ENCODE peak calls at places on chromosomes 4 and X, in nine cellular contexts. O, I, X, S, B, G, R, L and Z are unnamed samples.
A peak's percentile ranks its signal among the peaks of the same experiment; 100 is the strongest.

GRCh38 chrX:57821703-57822375 is 88.4 kb downstream of the ZXDA start:
- DNase-seq in O (peak; percentile 61), I (peak; percentile 16), X (peak; percentile 75), S (peak; percentile 67), B (peak; percentile 74), G (peak; percentile 48), R (no peak), L (peak; percentile 43), Z (no peak)

GRCh38 chr4:37827030-37827705 is 682 bp downstream of the PGM2 start:
- DNase-seq in O (peak; percentile 61), I (peak; percentile 50), X (peak; percentile 75), S (peak; percentile 71), B (no peak), G (no peak), R (no peak), L (no peak), Z (peak; percentile 45)

GRCh38 chr4:162705130-162705803 is 461.4 kb downstream of the NAF1 start:
- DNase-seq in O (no peak), I (no peak), X (no peak), S (no peak), B (no peak), G (no peak), R (no peak), L (no peak), Z (no peak)

GRCh38 chr4:98930311-98930865 is 1.5 kb upstream of the EIF4E start:
- DNase-seq in O (no peak), I (no peak), X (no peak), S (no peak), B (no peak), G (no peak), R (no peak), L (no peak), Z (no peak)

GRCh38 chr4:33837043-33837442 is 2407.3 kb downstream of the ARAP2 start:
- DNase-seq in O (peak; percentile 79), I (peak; percentile 90), X (peak; percentile 66), S (peak; percentile 4), B (no peak), G (no peak), R (no peak), L (no peak), Z (peak; percentile 7)

GRCh38 chr4:99165978-99166377 is 21.9 kb upstream of the ADH4 start:
- DNase-seq in O (no peak), I (no peak), X (peak; percentile 8), S (no peak), B (no peak), G (no peak), R (no peak), L (no peak), Z (no peak)

GRCh38 chrX:39144323-39144722 is 343.1 kb downstream of the MID1IP1 start:
- DNase-seq in O (no peak), I (no peak), X (no peak), S (no peak), B (no peak), G (no peak), R (no peak), L (no peak), Z (no peak)

GRCh38 chrX:37905436-37906147 is 58.2 kb upstream of the DYNLT3 start:
- DNase-seq in O (peak; percentile 7), I (peak; percentile 61), X (no peak), S (peak; percentile 18), B (peak; percentile 70), G (no peak), R (peak; percentile 67), L (no peak), Z (peak; percentile 63)

GRCh38 chr4:48347282-48347921 is 6.1 kb downstream of the SLAIN2 start:
- DNase-seq in O (no peak), I (no peak), X (no peak), S (no peak), B (no peak), G (no peak), R (no peak), L (no peak), Z (no peak)

GRCh38 chr4:157304769-157305168 is 84.2 kb downstream of the GRIA2 start:
- DNase-seq in O (no peak), I (no peak), X (no peak), S (no peak), B (no peak), G (no peak), R (no peak), L (no peak), Z (no peak)

GRCh38 chrX:22758807-22759481 is 240.8 kb upstream of the DDX53 start:
- DNase-seq in O (no peak), I (no peak), X (peak; percentile 12), S (no peak), B (no peak), G (no peak), R (no peak), L (no peak), Z (no peak)

GRCh38 chrX:39845289-39845688 is 252.5 kb downstream of the BCOR start:
- DNase-seq in O (no peak), I (no peak), X (no peak), S (no peak), B (no peak), G (no peak), R (no peak), L (no peak), Z (no peak)

GRCh38 chr4:108834167-108834566 is 71.3 kb upstream of the ETNPPL start:
- DNase-seq in O (peak; percentile 47), I (peak; percentile 92), X (peak; percentile 9), S (no peak), B (no peak), G (no peak), R (no peak), L (no peak), Z (no peak)

GRCh38 chrX:150310417-150310816 is 52.7 kb upstream of the MAMLD1 start:
- DNase-seq in O (no peak), I (no peak), X (no peak), S (no peak), B (no peak), G (no peak), R (no peak), L (no peak), Z (no peak)

GRCh38 chr4:84582302-84582987 is 482 bp upstream of the CDS1 start:
- DNase-seq in O (peak; percentile 48), I (peak; percentile 47), X (peak; percentile 91), S (peak; percentile 50), B (peak; percentile 97), G (peak; percentile 81), R (peak; percentile 100), L (peak; percentile 61), Z (peak; percentile 97)

GRCh38 chr4:84579410-84579791 is 3.5 kb upstream of the CDS1 start:
- DNase-seq in O (no peak), I (no peak), X (no peak), S (no peak), B (peak; percentile 87), G (no peak), R (no peak), L (no peak), Z (no peak)

GRCh38 chr4:84583871-84584373 is 995 bp downstream of the CDS1 start:
- DNase-seq in O (peak; percentile 5), I (no peak), X (no peak), S (no peak), B (no peak), G (no peak), R (no peak), L (no peak), Z (no peak)

GRCh38 chr4:84585276-84585675 is 2.3 kb downstream of the CDS1 start:
- DNase-seq in O (no peak), I (no peak), X (no peak), S (no peak), B (no peak), G (no peak), R (no peak), L (no peak), Z (no peak)

DNA sequence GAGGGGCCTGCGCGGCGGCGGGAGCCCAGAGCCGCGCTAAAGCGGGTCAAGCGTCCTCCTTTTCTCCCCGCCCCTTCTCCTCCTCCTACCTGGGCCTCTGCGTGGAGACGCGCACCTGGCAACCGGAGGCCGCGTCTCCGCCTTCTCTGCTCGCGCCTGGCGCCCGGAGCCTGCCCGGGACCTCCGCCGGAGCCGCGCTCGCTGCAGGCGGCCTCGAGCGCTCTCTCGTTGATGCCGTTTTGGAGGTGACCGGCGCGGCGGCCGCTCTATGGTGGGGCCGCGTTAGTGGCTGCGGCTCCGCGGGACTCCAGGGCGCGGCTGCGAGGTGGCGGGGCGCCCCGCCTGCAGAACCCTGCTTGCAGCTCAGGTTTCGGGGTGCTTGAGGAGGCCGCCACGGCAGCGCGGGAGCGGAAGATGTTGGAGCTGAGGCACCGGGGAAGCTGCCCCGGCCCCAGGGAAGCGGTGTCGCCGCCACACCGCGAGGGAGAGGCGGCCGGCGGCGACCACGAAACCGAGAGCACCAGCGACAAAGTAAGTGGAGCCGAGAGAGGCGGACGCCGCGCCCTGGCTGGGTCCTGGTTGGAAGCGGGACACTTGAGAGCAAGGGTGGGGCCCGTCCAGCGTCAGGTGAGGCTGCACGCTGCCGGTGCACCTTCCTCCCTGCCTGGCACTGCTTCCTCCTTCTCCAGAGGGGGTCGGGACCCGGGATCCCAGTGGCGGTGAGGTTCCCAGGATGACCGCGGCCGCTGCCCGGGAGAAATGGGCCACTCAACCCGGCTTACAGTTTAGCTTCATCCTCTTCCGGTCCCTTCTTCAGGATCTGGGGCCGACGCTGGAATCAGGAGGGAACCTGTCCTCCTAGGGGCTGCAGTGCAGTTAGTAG is at the start of gene CDS1:
- DNase-seq in O (no peak), I (no peak), X (peak; percentile 46), S (no peak), B (peak; percentile 77), G (no peak), R (peak; percentile 75), L (no peak), Z (peak; percentile 71)
- TF ChIP-seq EZH2 in O (peak; percentile 85), I (peak; percentile 95), X (no peak), S (peak; percentile 99), B (no peak), G (no peak), R (no peak), L (no peak), Z (no peak)

GRCh38 chr4:145956288-145956890 is 17.8 kb upstream of the ZNF827 start:
- DNase-seq in O (peak; percentile 52), I (no peak), X (peak; percentile 75), S (peak; percentile 43), B (peak; percentile 82), G (no peak), R (peak; percentile 68), L (peak; percentile 40), Z (peak; percentile 64)
- H3K4me1 ChIP-seq in O (no peaks in the 10 kb centered on the region), I (peaks cover 16% of the 10 kb centered on the region), X (peaks cover 29% of the 10 kb centered on the region), S (peaks cover 10% of the 10 kb centered on the region), B (no peaks in the 10 kb centered on the region), G (peaks cover 15% of the 10 kb centered on the region), R (no peaks in the 10 kb centered on the region), L (no peaks in the 10 kb centered on the region), Z (no peaks in the 10 kb centered on the region)

DNA sequence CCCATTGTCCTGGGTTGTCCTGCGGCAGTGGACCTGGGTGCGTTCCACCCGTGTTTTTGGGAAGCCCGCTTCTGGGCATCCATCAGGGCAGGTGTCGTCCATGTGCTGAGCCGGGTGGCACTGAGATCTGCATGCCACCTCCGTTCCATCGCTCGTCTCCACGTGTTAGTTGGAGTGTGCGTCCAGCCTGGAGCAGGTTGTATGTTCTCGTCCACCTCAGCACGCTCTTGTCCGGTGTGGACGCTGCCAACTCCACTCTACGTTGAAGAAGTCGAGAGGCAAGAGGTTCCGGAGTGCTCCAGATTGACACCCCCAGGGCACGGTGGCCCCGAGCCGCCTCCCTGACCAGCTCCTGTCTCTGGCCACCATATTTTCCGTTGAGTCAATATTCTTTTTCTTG is 33.9 kb downstream of the PCGF3 start:
- DNase-seq in O (no peak), I (no peak), X (no peak), S (no peak), B (no peak), G (no peak), R (no peak), L (no peak), Z (no peak)
- H4K20me1 ChIP-seq in O (no peaks in the 10 kb centered on the region), I (peaks cover 53% of the 10 kb centered on the region), X (no peaks in the 10 kb centered on the region), S (peaks cover 3% of the 10 kb centered on the region), B (peaks cover 4% of the 10 kb centered on the region), G (no peaks in the 10 kb centered on the region), R (peaks cover 17% of the 10 kb centered on the region), L (peaks cover 15% of the 10 kb centered on the region), Z (peaks cover 6% of the 10 kb centered on the region)

GRCh38 chr4:69239777-69240176 is 25.2 kb upstream of the UGT2B11 start:
- DNase-seq in O (no peak), I (no peak), X (no peak), S (no peak), B (no peak), G (no peak), R (no peak), L (peak; percentile 49), Z (peak; percentile 61)
- TF ChIP-seq EZH2 in O (no peak), I (no peak), X (no peak), S (no peak), B (no peak), G (no peak), R (no peak), L (no peak), Z (no peak)